ENCODE peak calls at places on chromosomes 13 and 19, in four cellular contexts. One of them, this sample, is unnamed.

GRCh38 chr13:101390461-101390860 is 25.8 kb downstream of the NALCN start:
- DNase-seq in K562: no peak
- DNase-seq in H1: no peak
- DNase-seq in GM12878: no peak
- DNase-seq in this sample: no peak

GRCh38 chr13:77389617-77389984 is 62.7 kb upstream of the MYCBP2 start:
- DNase-seq in K562: no peak
- DNase-seq in GM12878: peak; percentile 23
- DNase-seq in H1: no peak
- DNase-seq in this sample: no peak

GRCh38 chr19:45668342-45668871 is 386 bp downstream of the GIPR start:
- DNase-seq in K562: no peak
- DNase-seq in H1: no peak
- DNase-seq in GM12878: no peak
- DNase-seq in this sample: no peak

GRCh38 chr19:5253403-5254110 is 87.1 kb downstream of the PTPRS start:
- DNase-seq in H1: no peak
- DNase-seq in GM12878: no peak
- DNase-seq in K562: no peak
- DNase-seq in this sample: peak; percentile 61

GRCh38 chr13:37715606-37716015 is 117.0 kb upstream of the POSTN start:
- DNase-seq in GM12878: no peak
- DNase-seq in H1: no peak
- DNase-seq in K562: no peak
- DNase-seq in this sample: no peak

GRCh38 chr19:5240011-5240410 is 100.6 kb downstream of the PTPRS start:
- DNase-seq in H1: no peak
- DNase-seq in K562: no peak
- DNase-seq in GM12878: no peak
- DNase-seq in this sample: no peak

GRCh38 chr19:3179739-3180293 is 1.2 kb downstream of the S1PR4 start:
- DNase-seq in H1: no peak
- DNase-seq in GM12878: no peak
- DNase-seq in K562: no peak
- DNase-seq in this sample: no peak

GRCh38 chr19:12543855-12544254 is 7.4 kb downstream of the ZNF564 start:
- DNase-seq in K562: peak; percentile 22
- DNase-seq in H1: no peak
- DNase-seq in GM12878: no peak
- DNase-seq in this sample: no peak

GRCh38 chr13:41327994-41328778 is 17.1 kb downstream of the NAA16 start:
- DNase-seq in K562: no peak
- DNase-seq in H1: no peak
- DNase-seq in GM12878: no peak
- DNase-seq in this sample: no peak

GRCh38 chr13:97878421-97879375 is 74.8 kb upstream of the IPO5 start:
- DNase-seq in GM12878: no peak
- DNase-seq in K562: no peak
- DNase-seq in H1: peak; percentile 7
- DNase-seq in this sample: no peak

GRCh38 chr13:112819816-112820215 is 130.0 kb downstream of the ATP11A start:
- DNase-seq in K562: no peak
- DNase-seq in H1: no peak
- DNase-seq in GM12878: no peak
- DNase-seq in this sample: no peak

GRCh38 chr19:19278315-19278714 is 5.2 kb upstream of the TM6SF2 start:
- DNase-seq in K562: no peak
- DNase-seq in H1: no peak
- DNase-seq in GM12878: no peak
- DNase-seq in this sample: no peak

GRCh38 chr13:75418186-75418843 is 63.7 kb downstream of the TBC1D4 start:
- DNase-seq in GM12878: no peak
- DNase-seq in K562: no peak
- DNase-seq in H1: no peak
- DNase-seq in this sample: no peak

GRCh38 chr13:73876323-73876722 is 257.9 kb downstream of the KLF12 start:
- DNase-seq in K562: no peak
- DNase-seq in GM12878: no peak
- DNase-seq in H1: no peak
- DNase-seq in this sample: no peak

GRCh38 chr19:2998642-2999041 is 21.3 kb downstream of the TLE6 start:
- DNase-seq in H1: no peak
- DNase-seq in GM12878: no peak
- DNase-seq in K562: no peak
- DNase-seq in this sample: no peak

GRCh38 chr13:94481966-94482365 is 2.5 kb upstream of the DCT start:
- DNase-seq in K562: no peak
- DNase-seq in H1: no peak
- DNase-seq in GM12878: no peak
- DNase-seq in this sample: peak; percentile 10

GRCh38 chr19:4455742-4456565 is 1.6 kb downstream of the UBXN6 start:
- DNase-seq in K562: peak; percentile 46
- DNase-seq in H1: no peak
- DNase-seq in GM12878: no peak
- DNase-seq in this sample: peak; percentile 25

GRCh38 chr13:99778500-99778899 is 193.1 kb downstream of the ZIC5 start:
- DNase-seq in GM12878: no peak
- DNase-seq in H1: no peak
- DNase-seq in K562: peak; percentile 8
- DNase-seq in this sample: no peak

GRCh38 chr19:11116507-11116906 is 27.2 kb downstream of the LDLR start:
- DNase-seq in H1: no peak
- DNase-seq in K562: no peak
- DNase-seq in GM12878: no peak
- DNase-seq in this sample: no peak

GRCh38 chr19:12603714-12604113 is 6.9 kb downstream of the ZNF490 start:
- DNase-seq in K562: no peak
- DNase-seq in GM12878: peak; percentile 69
- DNase-seq in H1: no peak
- DNase-seq in this sample: no peak

GRCh38 chr13:111922086-111922485 is 144.9 kb upstream of the SOX1 start:
- DNase-seq in H1: no peak
- DNase-seq in GM12878: no peak
- DNase-seq in K562: no peak
- DNase-seq in this sample: no peak

GRCh38 chr19:1647664-1648155 is 4.7 kb downstream of the TCF3 start:
- DNase-seq in K562: no peak
- DNase-seq in GM12878: no peak
- DNase-seq in H1: no peak
- DNase-seq in this sample: no peak

GRCh38 chr13:28449826-28450773 is 44.8 kb downstream of the FLT1 start:
- DNase-seq in H1: no peak
- DNase-seq in K562: no peak
- DNase-seq in GM12878: no peak
- DNase-seq in this sample: no peak

GRCh38 chr19:591099-591958 is 1.6 kb downstream of the HCN2 start:
- DNase-seq in K562: peak; percentile 48
- DNase-seq in GM12878: no peak
- DNase-seq in H1: peak; percentile 82
- DNase-seq in this sample: no peak

GRCh38 chr13:98350746-98351330 is 173.8 kb upstream of the RNF113B start:
- DNase-seq in GM12878: no peak
- DNase-seq in H1: no peak
- DNase-seq in K562: no peak
- DNase-seq in this sample: no peak

GRCh38 chr13:104869501-104869900 is 1666.0 kb downstream of the EFNB2 start:
- DNase-seq in H1: no peak
- DNase-seq in K562: no peak
- DNase-seq in GM12878: no peak
- DNase-seq in this sample: no peak

GRCh38 chr19:35587326-35587725 is 1.4 kb downstream of the PMIS2 start:
- DNase-seq in GM12878: no peak
- DNase-seq in H1: no peak
- DNase-seq in K562: no peak
- DNase-seq in this sample: no peak

GRCh38 chr13:104816716-104817115 is 1718.7 kb downstream of the EFNB2 start:
- DNase-seq in H1: no peak
- DNase-seq in K562: no peak
- DNase-seq in GM12878: no peak
- DNase-seq in this sample: no peak

GRCh38 chr13:38624822-38625221 is 62.1 kb upstream of the FREM2 start:
- DNase-seq in GM12878: no peak
- DNase-seq in H1: peak; percentile 51
- DNase-seq in K562: no peak
- DNase-seq in this sample: no peak

DNA sequence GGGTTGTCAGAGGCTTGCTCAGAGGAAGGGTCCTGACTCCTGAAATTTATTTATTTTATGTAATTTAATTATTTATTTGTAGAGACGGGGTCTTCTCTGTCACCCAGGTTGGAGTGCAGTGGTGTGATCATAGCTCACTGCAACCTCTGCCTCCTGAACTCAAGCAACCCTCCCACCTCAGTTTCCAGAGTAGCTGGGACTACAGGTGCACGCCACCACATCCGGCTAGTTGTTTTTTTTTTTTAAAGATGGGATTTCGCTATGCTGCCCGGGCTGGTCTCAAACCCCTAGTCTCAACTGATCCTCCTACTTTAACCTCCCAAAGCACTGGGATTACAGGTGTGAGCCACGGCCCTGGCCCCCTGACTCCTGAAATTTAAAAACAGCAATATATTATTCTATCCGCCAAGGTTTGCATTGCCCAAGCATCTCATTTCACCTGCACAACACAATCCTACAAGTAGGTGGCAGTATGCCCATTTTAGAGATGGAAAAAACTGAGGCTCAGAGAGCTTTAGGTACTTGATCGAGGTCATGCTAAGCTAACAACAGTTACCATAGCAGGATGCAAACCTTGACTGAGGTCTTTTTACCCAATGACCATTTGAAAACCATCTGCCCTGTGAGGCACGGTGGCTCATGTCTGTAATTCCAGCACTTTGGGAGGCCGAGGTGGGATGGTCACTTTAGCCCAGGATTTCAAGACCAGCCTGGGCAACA is 18.1 kb downstream of the ARHGEF18 start:
- DNase-seq in H1: no peak
- DNase-seq in K562: peak; percentile 58
- DNase-seq in GM12878: no peak
- DNase-seq in this sample: peak; percentile 16
- TF ChIP-seq BRCA1 in H1: no peak
- TF ChIP-seq BRCA1 in K562: no peak
- TF ChIP-seq BRCA1 in GM12878: no peak
- TF ChIP-seq BRCA1 in this sample: no peak

GRCh38 chr13:56752630-56753029 is 388.1 kb upstream of the PRR20A start:
- DNase-seq in H1: no peak
- DNase-seq in K562: no peak
- DNase-seq in GM12878: no peak
- DNase-seq in this sample: no peak
- TF ChIP-seq BRCA1 in H1: no peak
- TF ChIP-seq BRCA1 in K562: no peak
- TF ChIP-seq BRCA1 in GM12878: no peak
- TF ChIP-seq BRCA1 in this sample: no peak

GRCh38 chr13:43127103-43127817 is 103.9 kb downstream of the DNAJC15 start:
- DNase-seq in K562: no peak
- DNase-seq in H1: no peak
- DNase-seq in GM12878: no peak
- DNase-seq in this sample: no peak
- TF ChIP-seq BRCA1 in K562: no peak
- TF ChIP-seq BRCA1 in H1: no peak
- TF ChIP-seq BRCA1 in GM12878: no peak
- TF ChIP-seq BRCA1 in this sample: no peak

GRCh38 chr13:43132228-43132627 is 108.8 kb downstream of the DNAJC15 start:
- DNase-seq in GM12878: no peak
- DNase-seq in H1: no peak
- DNase-seq in K562: peak; percentile 5
- DNase-seq in this sample: peak; percentile 52
- TF ChIP-seq BRCA1 in GM12878: no peak
- TF ChIP-seq BRCA1 in H1: no peak
- TF ChIP-seq BRCA1 in K562: no peak
- TF ChIP-seq BRCA1 in this sample: no peak

DNA sequence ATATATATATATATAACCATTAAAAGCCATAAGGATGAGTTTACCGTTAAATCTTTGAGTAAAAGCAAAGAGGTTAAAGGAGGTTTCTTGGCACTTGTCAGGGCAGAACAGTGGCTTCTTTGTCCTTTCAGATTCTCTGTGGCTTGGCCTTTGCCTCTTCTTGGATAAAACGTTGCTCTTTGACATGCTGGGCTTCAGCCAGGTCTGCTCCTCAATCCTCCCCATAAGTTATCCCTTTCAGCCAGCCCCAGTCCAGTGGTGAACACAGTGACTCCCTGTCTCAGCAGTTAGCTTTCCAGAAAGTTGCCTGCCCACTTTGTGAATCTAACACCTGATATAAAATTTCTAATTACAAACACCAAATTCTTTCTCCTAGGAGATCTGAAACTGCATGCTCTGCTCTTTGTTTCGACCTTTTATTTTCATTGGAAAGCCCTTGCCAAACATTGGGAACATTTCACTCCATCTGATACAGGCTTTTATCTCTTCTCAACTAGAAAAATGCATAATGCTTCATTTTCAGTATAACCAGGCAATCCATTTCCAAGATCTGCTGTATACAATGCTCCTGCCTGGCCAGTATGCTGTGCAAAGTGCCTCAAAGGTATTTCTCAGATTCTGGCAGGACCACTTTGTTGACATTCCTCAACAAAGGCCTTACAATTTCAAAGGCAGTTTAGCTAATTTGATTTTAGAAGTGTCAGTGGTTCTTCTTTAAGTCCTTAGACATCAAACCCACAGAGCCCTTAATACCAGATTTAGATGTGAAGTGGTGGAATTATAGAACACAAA is 16.2 kb upstream of the MED4 start:
- DNase-seq in K562: no peak
- DNase-seq in GM12878: no peak
- DNase-seq in H1: no peak
- DNase-seq in this sample: peak; percentile 83
- TF ChIP-seq BRCA1 in K562: no peak
- TF ChIP-seq BRCA1 in GM12878: no peak
- TF ChIP-seq BRCA1 in H1: no peak
- TF ChIP-seq BRCA1 in this sample: no peak

DNA sequence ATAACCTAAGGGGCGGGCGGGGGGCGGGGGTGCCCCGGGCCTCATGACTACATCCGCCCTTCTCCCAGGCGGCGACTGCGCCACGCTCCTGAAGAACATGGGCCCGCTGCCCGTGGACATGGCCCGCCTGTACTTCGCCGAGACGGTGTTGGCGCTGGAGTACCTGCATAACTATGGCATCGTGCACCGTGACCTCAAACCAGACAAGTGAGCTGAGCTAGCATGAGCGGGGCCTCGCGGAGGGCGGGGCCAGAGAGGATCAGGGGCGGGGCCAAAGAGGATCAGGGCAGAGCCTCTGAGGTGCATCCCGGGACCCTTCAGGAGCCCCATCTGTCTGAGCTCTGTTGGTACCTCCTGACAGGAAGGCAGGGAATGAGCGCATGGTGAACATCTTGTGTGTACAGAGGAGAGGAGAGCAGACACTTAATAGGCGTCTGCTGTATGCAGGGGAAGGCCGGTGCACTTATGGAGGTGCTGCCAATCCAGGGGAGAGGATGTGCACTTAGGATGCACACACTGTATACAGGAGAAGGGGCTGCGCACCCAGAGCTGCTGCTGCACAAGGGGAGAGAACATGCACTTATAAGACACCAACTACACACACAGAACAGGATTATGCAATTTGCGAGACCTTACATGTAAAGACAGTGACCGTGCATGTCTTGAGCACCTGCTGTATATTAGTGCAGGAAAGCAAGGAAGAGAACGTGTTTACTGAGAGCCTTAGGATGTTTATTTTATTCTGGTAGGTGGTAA is 20.9 kb upstream of the PIK3R2 start:
- DNase-seq in K562: peak; percentile 47
- DNase-seq in H1: peak; percentile 88
- DNase-seq in GM12878: no peak
- DNase-seq in this sample: no peak
- TF ChIP-seq BRCA1 in K562: no peak
- TF ChIP-seq BRCA1 in H1: no peak
- TF ChIP-seq BRCA1 in GM12878: no peak
- TF ChIP-seq BRCA1 in this sample: no peak